ENCODE peak calls at places on chromosomes 7 and 10, in six cellular contexts. I is left ventricle myocardium inferior, N is IMR-90, A is cardiac muscle cell, B is AG09309, E is GM06990. W is an unnamed sample.

GRCh38 chr10:3987142-3987974 is 202.3 kb upstream of the KLF6 start:
- DNase-seq in N (peak; percentile 34), E (no peak), A (no peak), I (no peak), B (no peak), W (no peak)

GRCh38 chr7:157468221-157469111 is 131.7 kb downstream of the DNAJB6 start:
- DNase-seq in E (no peak), B (no peak), A (no peak), I (no peak), N (no peak), W (no peak)

GRCh38 chr10:72692897-72693598 is 1.1 kb downstream of the MCU start:
- DNase-seq in N (peak; percentile 18), B (no peak), I (no peak), A (peak; percentile 19), E (no peak), W (no peak)

GRCh38 chr7:116025098-116025809 is 5.3 kb downstream of the TFEC start:
- DNase-seq in E (no peak), A (no peak), B (no peak), I (no peak), N (peak; percentile 41), W (peak; percentile 16)

GRCh38 chr7:98856021-98856422 is 13.8 kb downstream of the TMEM130 start:
- DNase-seq in B (no peak), N (peak; percentile 48), E (no peak), A (no peak), I (no peak), W (no peak)

GRCh38 chr7:43647314-43647691 is 64.4 kb downstream of the STK17A start:
- DNase-seq in I (no peak), E (no peak), A (peak; percentile 25), N (peak; percentile 89), B (peak; percentile 61), W (no peak)

GRCh38 chr7:31896929-31897328 is 173.3 kb downstream of the PDE1C start:
- DNase-seq in A (no peak), B (peak; percentile 28), E (no peak), I (no peak), N (peak; percentile 40), W (no peak)

GRCh38 chr7:108235451-108236061 is 105.4 kb upstream of the LAMB4 start:
- DNase-seq in A (no peak), B (no peak), N (peak; percentile 43), E (no peak), I (no peak), W (no peak)

GRCh38 chr7:98284335-98285036 is 3.0 kb downstream of the BRI3 start:
- DNase-seq in B (peak; percentile 50), I (peak; percentile 82), E (no peak), N (peak; percentile 42), A (no peak), W (no peak)

GRCh38 chr10:11863353-11864105 is 40.4 kb downstream of the PROSER2 start:
- DNase-seq in E (no peak), A (no peak), I (no peak), B (no peak), N (no peak), W (no peak)

GRCh38 chr7:157432957-157433576 is 96.3 kb downstream of the DNAJB6 start:
- DNase-seq in B (no peak), E (no peak), I (no peak), A (peak; percentile 47), N (peak; percentile 17), W (no peak)

GRCh38 chr7:107208046-107208458 is 39.2 kb downstream of the HBP1 start:
- DNase-seq in N (peak; percentile 41), I (no peak), B (no peak), E (no peak), A (no peak), W (no peak)

GRCh38 chr10:75542084-75542483 is 110.7 kb downstream of the LRMDA start:
- DNase-seq in N (no peak), B (no peak), A (no peak), I (no peak), E (no peak), W (no peak)
- H3K4me3 ChIP-seq in N (no peak overlapping the region), B (no peak overlapping the region), A (no peak overlapping the region), I (no peak overlapping the region), E (no peak overlapping the region), W (no peak overlapping the region)

GRCh38 chr10:930415-931325 is 835 bp downstream of the LARP4B start:
- DNase-seq in B (no peak), A (peak; percentile 78), E (peak; percentile 48), N (peak; percentile 30), I (peak; percentile 33), W (no peak)
- TF ChIP-seq CTCF in B (no peak), A (no peak), E (no peak), N (no peak), I (no peak), W (no peak)

GRCh38 chr10:101773923-101774588 is 1.9 kb downstream of the FGF8 start:
- DNase-seq in A (no peak), N (no peak), B (no peak), I (no peak), E (no peak), W (no peak)
- H3K4me3 ChIP-seq in A (no peak overlapping the region), N (no peak overlapping the region), B (no peak overlapping the region), I (no peak overlapping the region), E (no peak overlapping the region), W (no peak overlapping the region)

DNA sequence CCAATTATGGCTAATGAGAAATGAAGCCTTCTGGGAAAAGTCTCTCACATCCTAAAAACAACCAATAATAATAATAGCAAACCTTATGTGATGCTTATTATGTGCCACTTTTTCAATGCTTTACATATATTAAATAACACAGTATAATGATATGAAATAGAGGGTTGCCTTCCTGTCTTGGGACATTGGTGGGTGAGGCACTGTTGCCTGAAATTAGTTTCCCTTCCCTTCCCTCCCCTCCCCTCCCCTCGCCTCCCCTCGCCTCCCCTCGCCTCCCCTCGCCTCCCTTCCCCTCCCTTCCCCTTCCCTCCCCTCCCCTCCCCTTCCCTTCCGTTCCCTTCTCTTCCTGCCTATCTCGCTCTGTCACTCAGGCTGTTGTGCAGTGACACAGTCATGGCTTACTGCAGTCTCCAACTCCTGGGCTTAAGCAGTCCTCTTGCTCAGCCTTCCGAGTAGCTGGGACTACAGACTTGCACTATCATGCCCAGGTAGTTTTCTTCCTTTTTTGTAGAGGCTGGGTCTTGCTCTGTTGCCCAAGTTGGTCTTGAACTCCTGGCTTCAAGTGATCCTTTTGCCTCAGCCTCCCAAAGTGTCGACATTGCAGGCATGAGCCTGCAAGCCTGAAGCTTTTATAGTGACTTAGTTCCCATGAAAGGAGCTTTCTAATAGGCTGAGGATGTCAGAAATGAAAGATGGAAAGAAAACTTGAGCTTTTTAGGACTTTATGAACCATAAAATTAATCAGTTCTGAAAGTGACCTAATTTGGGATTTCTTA is 47.9 kb downstream of the PHTF2 start:
- DNase-seq in A (no peak), I (no peak), N (no peak), E (no peak), B (no peak), W (no peak)
- TF ChIP-seq CTCF in A (no peak), I (no peak), N (no peak), E (no peak), B (no peak), W (no peak)

GRCh38 chr7:70698219-70698832 is 433.6 kb upstream of the GALNT17 start:
- DNase-seq in I (no peak), N (peak; percentile 73), B (peak; percentile 43), A (peak; percentile 62), E (no peak), W (no peak)
- H3K4me3 ChIP-seq in I (no peak overlapping the region), N (no peak overlapping the region), B (no peak overlapping the region), A (no peak overlapping the region), E (no peak overlapping the region), W (no peak overlapping the region)

GRCh38 chr7:96377399-96377798 is 55.5 kb upstream of the SLC25A13 start:
- DNase-seq in B (no peak), I (no peak), A (no peak), E (no peak), N (no peak), W (no peak)
- TF ChIP-seq CTCF in B (no peak), I (no peak), A (no peak), E (no peak), N (no peak), W (no peak)

DNA sequence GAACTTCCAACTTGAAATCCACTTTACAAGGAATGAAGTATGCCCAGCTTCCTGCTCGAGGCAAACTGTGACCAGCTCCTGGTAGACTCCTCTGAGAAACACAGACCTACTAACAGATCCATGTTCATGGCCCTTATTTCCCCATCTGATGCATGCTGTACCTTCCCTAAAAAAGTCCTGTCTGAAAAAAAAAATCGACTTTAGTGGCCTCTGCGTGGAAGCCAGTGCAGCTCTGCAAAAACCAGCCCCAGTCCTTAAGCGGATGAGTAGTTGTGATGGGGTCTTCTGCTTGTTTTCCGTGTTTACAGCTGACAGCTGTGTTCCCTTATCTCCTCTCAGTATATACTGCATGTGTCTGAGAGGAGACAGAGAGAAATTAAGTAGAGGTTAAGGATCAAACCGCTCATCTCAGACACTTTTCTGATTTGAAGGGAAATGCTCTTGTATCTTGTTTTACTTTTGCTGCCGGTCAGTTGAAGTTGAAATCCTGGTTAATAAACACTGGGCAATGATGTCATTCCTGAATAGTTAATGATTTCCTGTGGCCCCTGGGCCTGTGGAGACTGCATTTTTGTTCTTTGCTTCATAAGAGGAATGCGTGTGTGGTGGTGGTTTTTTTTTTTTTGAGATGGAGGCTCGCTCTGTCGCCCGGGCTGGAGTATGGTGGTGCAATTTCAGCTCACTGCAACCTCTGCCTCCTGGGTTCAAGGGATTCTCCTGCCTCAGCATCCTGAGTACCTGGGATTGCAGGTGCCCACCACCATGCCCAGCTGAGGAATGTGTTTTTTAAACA is 67.6 kb downstream of the DOCK1 start:
- DNase-seq in E (no peak), N (peak; percentile 97), I (no peak), B (peak; percentile 83), A (no peak), W (peak; percentile 87)
- H3K4me3 ChIP-seq in E (no peak overlapping the region), N (peak overlapping the region; percentile 2), I (no peak overlapping the region), B (no peak overlapping the region), A (no peak overlapping the region), W (peak overlapping the region; percentile 20)

GRCh38 chr7:137606061-137606674 is 240.6 kb downstream of the DGKI start:
- DNase-seq in B (peak; percentile 49), N (peak; percentile 71), I (no peak), E (peak; percentile 46), A (peak; percentile 66), W (peak; percentile 4)
- TF ChIP-seq CTCF in B (peak; percentile 20), N (peak; percentile 56), I (peak; percentile 63), E (peak; percentile 32), A (peak; percentile 43), W (peak; percentile 13)